ENCODE peak calls at places on chromosome 20, in eight cellular contexts. D is T-helper 1 cell; H is stimulated activated CD4-positive, alpha-beta T cell treated with anti-CD3 and anti-CD28 coated beads, Interleukin-15, amount 100 ng/mL, for 48 hours; Y is activated CD4-positive, alpha-beta T cell treated with anti-CD3 and anti-CD28 coated beads, Interleukin-2, amount 10 ng/mL, durations not matched to agents 7 days and 5 days; I is HTR-8/SVneo; N is neuronal stem cell; T is endothelial cell; F is COR-L47. V is an unnamed sample.
A peak's percentile ranks its signal among the peaks of the same experiment; 100 is the strongest.

GRCh38 chr20:31566658-31567379 is 38.3 kb upstream of the ID1 start:
- DNase-seq in F (peak; percentile 94), D (no peak), N (no peak), Y (no peak), T (no peak), I (no peak), H (no peak), V (no peak)

GRCh38 chr20:18999076-18999475 is 185.5 kb downstream of the SCP2D1 start:
- DNase-seq in I (no peak), F (no peak), Y (no peak), D (no peak), H (no peak), N (no peak), T (no peak), V (no peak)

GRCh38 chr20:17287503-17287902 is 60.7 kb downstream of the PCSK2 start:
- DNase-seq in D (no peak), H (no peak), N (no peak), T (no peak), F (no peak), Y (no peak), I (no peak), V (no peak)

GRCh38 chr20:17518339-17519052 is 12.7 kb downstream of the BFSP1 start:
- DNase-seq in Y (no peak), N (no peak), D (no peak), T (no peak), H (no peak), F (no peak), I (no peak), V (no peak)

GRCh38 chr20:34849778-34850177 is 22.9 kb downstream of the GGT7 start:
- DNase-seq in D (no peak), N (no peak), H (no peak), I (no peak), T (no peak), F (no peak), Y (no peak), V (no peak)

GRCh38 chr20:22962567-22963439 is 72.3 kb upstream of the SSTR4 start:
- DNase-seq in Y (no peak), T (no peak), H (no peak), N (no peak), I (no peak), D (no peak), F (no peak), V (no peak)

GRCh38 chr20:50992733-50993457 is 30.0 kb downstream of the KCNG1 start:
- DNase-seq in T (peak; percentile 72), Y (peak; percentile 62), D (no peak), F (peak; percentile 61), I (peak; percentile 95), H (peak; percentile 52), N (peak; percentile 85), V (peak; percentile 36)

GRCh38 chr20:50514035-50514337 is 3.8 kb downstream of the PTPN1 start:
- DNase-seq in Y (no peak), N (no peak), H (no peak), F (no peak), D (no peak), T (no peak), I (no peak), V (no peak)

GRCh38 chr20:6641012-6641411 is 126.5 kb upstream of the BMP2 start:
- DNase-seq in N (no peak), H (no peak), D (no peak), Y (no peak), F (no peak), T (no peak), I (no peak), V (no peak)

GRCh38 chr20:9999660-10000059 is 35.1 kb upstream of the ANKEF1 start:
- DNase-seq in T (no peak), I (no peak), H (no peak), N (no peak), D (no peak), Y (no peak), F (no peak), V (no peak)

GRCh38 chr20:10578607-10579006 is 95.2 kb downstream of the JAG1 start:
- DNase-seq in Y (no peak), D (no peak), N (no peak), F (no peak), H (no peak), I (peak; percentile 23), T (no peak), V (no peak)

GRCh38 chr20:22949710-22950109 is 85.4 kb upstream of the SSTR4 start:
- DNase-seq in N (no peak), F (no peak), T (no peak), D (no peak), H (no peak), Y (no peak), I (no peak), V (no peak)

GRCh38 chr20:37526238-37526838 is 1.3 kb downstream of the BLCAP start:
- DNase-seq in H (no peak), N (no peak), I (peak; percentile 94), F (no peak), Y (no peak), T (peak; percentile 75), D (no peak), V (no peak)

GRCh38 chr20:11585752-11586352 is 331.8 kb upstream of the BTBD3 start:
- DNase-seq in N (no peak), T (no peak), I (peak; percentile 3), H (no peak), F (peak; percentile 35), D (no peak), Y (no peak), V (no peak)

GRCh38 chr20:34943808-34944568 is 11.6 kb downstream of the GSS start:
- DNase-seq in I (no peak), N (no peak), F (no peak), H (no peak), D (no peak), T (no peak), Y (no peak), V (no peak)

GRCh38 chr20:8370774-8371173 is 238.7 kb downstream of the PLCB1 start:
- DNase-seq in Y (no peak), T (no peak), I (no peak), N (no peak), D (no peak), F (no peak), H (no peak), V (no peak)

GRCh38 chr20:20353574-20353973 is 14.3 kb upstream of the INSM1 start:
- DNase-seq in D (no peak), I (no peak), Y (no peak), F (no peak), N (no peak), H (no peak), T (no peak), V (no peak)

GRCh38 chr20:32538526-32538918 is 46.6 kb downstream of the NOL4L start:
- DNase-seq in F (no peak), D (peak; percentile 42), H (no peak), Y (peak; percentile 34), I (no peak), T (no peak), N (no peak), V (no peak)

GRCh38 chr20:5636127-5636520 is 114.1 kb upstream of the SHLD1 start:
- DNase-seq in H (no peak), I (no peak), D (no peak), Y (no peak), N (no peak), T (no peak), F (no peak), V (no peak)

GRCh38 chr20:56778765-56779195 is 149.7 kb downstream of the TFAP2C start:
- DNase-seq in T (peak; percentile 43), F (no peak), N (no peak), D (no peak), I (no peak), Y (peak; percentile 70), H (no peak), V (no peak)

GRCh38 chr20:10447028-10447427 is 11.9 kb downstream of the SLX4IP start:
- DNase-seq in I (peak; percentile 79), T (no peak), F (peak; percentile 40), N (no peak), Y (peak; percentile 72), H (no peak), D (no peak), V (peak; percentile 40)

GRCh38 chr20:23879328-23879798 is at the start of gene CST5:
- DNase-seq in Y (no peak), T (no peak), N (no peak), D (no peak), H (no peak), I (no peak), F (no peak), V (no peak)

GRCh38 chr20:46062621-46063020 is 27.1 kb downstream of the NCOA5 start:
- DNase-seq in I (no peak), D (no peak), F (no peak), T (no peak), Y (no peak), N (no peak), H (no peak), V (no peak)

GRCh38 chr20:64041781-64042771 is 6.1 kb downstream of the C20orf204 start:
- DNase-seq in F (no peak), N (no peak), Y (no peak), I (no peak), T (peak; percentile 66), D (no peak), H (no peak), V (no peak)

GRCh38 chr20:25296094-25297093 is 48.5 kb downstream of the PYGB start:
- DNase-seq in T (no peak), H (no peak), F (peak; percentile 21), N (no peak), D (no peak), Y (peak; percentile 31), I (no peak), V (no peak)

GRCh38 chr20:61117725-61118124 is 134.3 kb upstream of the CDH4 start:
- DNase-seq in Y (no peak), D (no peak), I (no peak), H (no peak), F (no peak), T (no peak), N (no peak), V (no peak)

GRCh38 chr20:59822291-59823029 is 111.0 kb downstream of the SYCP2 start:
- DNase-seq in H (no peak), Y (peak; percentile 3), I (no peak), D (no peak), N (no peak), T (no peak), F (no peak), V (no peak)

V was measured in stimulated activated naive B cell treated with anti-CD40 and anti-IgM and Interleukin-4, amounts not matched to agents 10 μg/mL and 1 μg/mL and 100 μg/mL, for 72 hours.